ENCODE peak calls at places on chromosomes 2 and 18, in nine cellular contexts. M, T, G, C, K, U, I, H and F are unnamed samples.

GRCh38 chr2:102141915-102142828 is at the start of gene IL1R1:
- DNase-seq in U (peak), H (no peak), M (peak), T (peak), I (peak), K (no peak), G (peak), C (no peak), F (peak)

GRCh38 chr2:217563081-217563480 is 439.7 kb downstream of the TNS1 start:
- DNase-seq in C (no peak), I (no peak), G (no peak), M (no peak), U (no peak), H (no peak), K (no peak), T (no peak), F (no peak)

GRCh38 chr2:38109732-38110181 is 33.8 kb upstream of the CYP1B1 start:
- DNase-seq in G (no peak), K (no peak), U (peak), C (no peak), I (no peak), H (no peak), M (no peak), T (no peak), F (no peak)

GRCh38 chr2:173989886-173990744 is 24.9 kb upstream of the SP3 start:
- DNase-seq in T (no peak), I (no peak), M (no peak), H (peak), G (no peak), K (no peak), U (no peak), C (no peak), F (no peak)

GRCh38 chr18:74226156-74226555 is 65.6 kb downstream of the CYB5A start:
- DNase-seq in T (no peak), K (no peak), I (peak), G (no peak), M (no peak), H (no peak), U (no peak), C (no peak), F (no peak)

GRCh38 chr2:153935511-153935910 is 63.8 kb downstream of the GALNT13 start:
- DNase-seq in T (no peak), M (no peak), C (no peak), G (no peak), K (no peak), U (no peak), I (no peak), H (no peak), F (no peak)

GRCh38 chr2:237591379-237591881 is 896 bp upstream of the RAB17 start:
- DNase-seq in G (peak), M (peak), C (no peak), I (peak), T (peak), K (no peak), H (no peak), U (no peak), F (no peak)

GRCh38 chr2:142944264-142944663 is 66.8 kb downstream of the KYNU start:
- DNase-seq in M (no peak), I (no peak), H (no peak), T (no peak), K (no peak), U (peak), G (peak), C (no peak), F (no peak)

GRCh38 chr2:196131949-196132925 is 39.1 kb downstream of the STK17B start:
- DNase-seq in M (no peak), U (no peak), G (no peak), K (no peak), I (peak), H (peak), C (no peak), T (peak), F (no peak)

GRCh38 chr2:241020201-241020600 is 21.8 kb downstream of the SNED1 start:
- DNase-seq in K (no peak), I (no peak), G (no peak), H (no peak), C (no peak), M (no peak), T (no peak), U (no peak), F (no peak)
- TF ChIP-seq CTCF in K (no peak), I (no peak), G (no peak), H (no peak), C (no peak), M (no peak), T (no peak), U (no peak), F (no peak)

DNA sequence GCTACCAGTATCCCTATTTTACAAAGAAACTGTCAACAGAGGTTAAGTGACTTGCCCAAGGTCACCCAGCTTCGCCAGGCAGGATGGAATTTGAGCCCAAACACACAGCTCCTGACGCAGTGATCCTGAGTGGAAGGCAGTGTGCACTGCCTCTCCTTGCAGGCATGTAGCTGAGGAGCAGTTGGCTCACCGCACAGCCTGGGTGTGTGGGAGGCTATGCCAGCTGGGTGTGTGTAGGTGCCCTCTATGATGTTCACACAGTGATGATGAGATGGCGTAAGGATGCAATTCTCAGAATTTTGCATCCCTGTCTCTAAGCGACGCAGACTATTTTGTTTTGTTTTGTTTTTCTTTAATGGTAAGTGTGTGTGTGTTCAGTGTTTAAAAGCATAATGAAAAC is 603.9 kb upstream of the RAB6C start:
- DNase-seq in U (no peak), G (no peak), H (no peak), I (no peak), T (no peak), C (no peak), K (no peak), M (peak), F (no peak)
- H3K4me3 ChIP-seq in U (no peak), G (no peak), H (no peak), I (no peak), T (no peak), C (no peak), K (no peak), M (no peak), F (no peak)

DNA sequence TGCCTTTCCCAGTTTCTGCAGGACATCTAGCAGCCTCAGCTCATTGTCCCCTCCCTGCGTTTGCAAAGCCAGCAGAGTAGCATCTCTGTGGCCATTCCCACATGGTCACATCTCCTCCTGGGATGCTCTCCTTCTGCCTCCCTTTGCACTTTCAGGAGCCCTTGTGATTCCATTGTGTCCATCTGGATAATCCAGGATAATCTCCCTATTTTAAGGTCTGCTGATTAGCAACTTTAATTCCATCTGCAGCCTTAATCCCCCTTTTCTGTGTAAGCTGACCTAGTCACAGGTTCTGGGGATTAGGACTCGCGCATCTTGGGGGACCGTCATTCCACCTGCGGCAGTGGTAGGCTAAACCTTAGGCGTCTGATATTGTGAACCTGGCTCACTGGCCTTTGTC is 70.7 kb downstream of the NEDD4L start:
- DNase-seq in K (no peak), U (no peak), G (no peak), M (no peak), I (no peak), C (no peak), T (no peak), H (no peak), F (no peak)
- TF ChIP-seq CTCF in K (no peak), U (no peak), G (no peak), M (no peak), I (no peak), C (no peak), T (no peak), H (no peak), F (no peak)

GRCh38 chr2:233758168-233758567 is 1.9 kb upstream of the UGT1A1 start:
- DNase-seq in I (no peak), H (no peak), T (no peak), K (no peak), M (no peak), C (no peak), G (no peak), U (no peak), F (no peak)

GRCh38 chr2:233761040-233761769 is 1.1 kb downstream of the UGT1A1 start:
- DNase-seq in U (no peak), T (no peak), C (peak), H (no peak), I (no peak), G (no peak), K (no peak), M (no peak), F (no peak)

GRCh38 chr2:233758849-233759248 is 1.2 kb upstream of the UGT1A1 start:
- DNase-seq in M (no peak), U (no peak), G (no peak), H (no peak), T (no peak), I (no peak), C (no peak), K (no peak), F (no peak)

GRCh38 chr2:233756429-233757081 is 3.5 kb upstream of the UGT1A1 start:
- DNase-seq in H (no peak), K (no peak), I (peak), U (peak), T (no peak), G (no peak), C (no peak), M (no peak), F (no peak)

DNA sequence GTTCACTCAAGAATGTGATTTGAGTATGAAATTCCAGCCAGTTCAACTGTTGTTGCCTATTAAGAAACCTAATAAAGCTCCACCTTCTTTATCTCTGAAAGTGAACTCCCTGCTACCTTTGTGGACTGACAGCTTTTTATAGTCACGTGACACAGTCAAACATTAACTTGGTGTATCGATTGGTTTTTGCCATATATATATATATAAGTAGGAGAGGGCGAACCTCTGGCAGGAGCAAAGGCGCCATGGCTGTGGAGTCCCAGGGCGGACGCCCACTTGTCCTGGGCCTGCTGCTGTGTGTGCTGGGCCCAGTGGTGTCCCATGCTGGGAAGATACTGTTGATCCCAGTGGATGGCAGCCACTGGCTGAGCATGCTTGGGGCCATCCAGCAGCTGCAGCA is at the start of gene UGT1A1:
- DNase-seq in H (no peak), K (no peak), M (no peak), T (no peak), U (no peak), C (no peak), I (no peak), G (no peak), F (no peak)
- H3K4me3 ChIP-seq in H (no peak), K (no peak), M (no peak), T (no peak), U (no peak), C (no peak), I (no peak), G (no peak), F (no peak)

GRCh38 chr18:59763541-59764136 is 66.4 kb upstream of the CCBE1 start:
- DNase-seq in K (no peak), U (no peak), C (no peak), T (no peak), H (no peak), I (no peak), M (no peak), G (no peak), F (no peak)
- TF ChIP-seq CTCF in K (no peak), U (no peak), C (no peak), T (no peak), H (no peak), I (no peak), M (no peak), G (no peak), F (no peak)

DNA sequence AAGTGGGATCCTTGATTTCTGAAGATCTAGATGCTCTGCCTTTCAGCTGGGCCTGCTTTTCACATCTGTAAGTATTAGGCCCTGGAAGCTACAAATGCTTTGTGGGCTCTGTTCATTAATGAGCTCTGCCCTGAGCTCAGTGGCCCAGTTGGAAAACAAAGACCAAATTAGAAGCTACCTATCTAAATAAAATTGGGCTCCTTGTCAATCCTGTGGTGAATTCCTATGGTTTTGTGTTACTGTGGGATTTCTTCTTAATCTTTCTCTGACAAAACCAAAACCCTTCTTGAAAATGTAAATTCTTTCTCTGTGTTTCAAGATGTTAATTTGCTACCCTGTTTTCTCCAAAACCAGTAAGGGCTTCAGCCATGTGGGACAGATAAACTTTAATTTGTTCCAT is 219.0 kb upstream of the HS6ST1 start:
- DNase-seq in K (no peak), M (no peak), U (no peak), G (no peak), H (no peak), I (no peak), C (no peak), T (no peak), F (peak)
- H3K4me3 ChIP-seq in K (peak), M (no peak), U (no peak), G (no peak), H (no peak), I (no peak), C (peak), T (no peak), F (no peak)

GRCh38 chr18:40935423-40935822 is 1019.6 kb upstream of the PIK3C3 start:
- DNase-seq in U (peak), C (no peak), G (peak), H (peak), M (no peak), I (no peak), K (peak), T (no peak), F (no peak)
- TF ChIP-seq CTCF in U (no peak), C (peak), G (peak), H (peak), M (peak), I (peak), K (peak), T (peak), F (peak)

GRCh38 chr2:106030287-106031268 is 163.5 kb downstream of the UXS1 start:
- DNase-seq in I (peak), H (no peak), K (peak), T (peak), G (peak), U (peak), M (peak), C (peak), F (peak)
- H3K4me3 ChIP-seq in I (no peak), H (no peak), K (no peak), T (no peak), G (peak), U (no peak), M (no peak), C (peak), F (no peak)

GRCh38 chr18:32380559-32380958 is 90.1 kb downstream of the GAREM1 start:
- DNase-seq in T (no peak), G (no peak), C (no peak), M (no peak), K (no peak), H (no peak), U (no peak), I (no peak), F (no peak)
- TF ChIP-seq CTCF in T (no peak), G (peak), C (no peak), M (no peak), K (no peak), H (no peak), U (no peak), I (no peak), F (no peak)

DNA sequence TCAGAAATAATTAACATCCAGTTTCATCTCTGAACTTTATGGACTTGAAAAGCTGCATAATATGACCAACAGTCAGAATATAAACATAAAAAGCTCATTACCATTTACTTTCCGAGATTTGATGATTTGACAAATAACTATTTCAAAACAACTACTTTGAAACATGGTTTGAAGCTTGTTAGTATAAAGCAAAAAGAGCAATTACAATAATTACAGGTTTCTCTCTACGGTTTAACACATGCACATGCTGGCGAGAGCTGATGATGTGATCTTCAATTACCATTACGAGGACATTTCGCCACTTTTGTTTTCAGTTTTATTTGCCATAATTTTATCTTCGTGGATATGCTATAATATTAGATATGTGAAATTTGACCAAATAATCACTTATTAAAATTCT is 270.2 kb downstream of the TCF4 start:
- DNase-seq in G (no peak), C (no peak), H (peak), I (no peak), T (no peak), K (no peak), M (no peak), U (no peak), F (no peak)
- H3K4me3 ChIP-seq in G (no peak), C (no peak), H (peak), I (no peak), T (peak), K (peak), M (peak), U (no peak), F (no peak)